ENCODE peak calls at places on chromosomes 2 and 18, in eight cellular contexts. S, X, I, T, J, F, O and A are unnamed samples.

GRCh38 chr2:8882094-8882493 is 44.7 kb upstream of the KIDINS220 start:
- DNase-seq in O (peak), X (no peak), S (no peak), J (peak), I (no peak), T (no peak), F (no peak), A (no peak)

GRCh38 chr18:21264651-21265050 is 22.6 kb downstream of the GREB1L start:
- DNase-seq in J (peak), O (peak), I (no peak), X (no peak), F (no peak), S (peak), T (no peak), A (no peak)

GRCh38 chr2:238596571-238597551 is 170.1 kb downstream of the ASB1 start:
- DNase-seq in I (peak), F (peak), J (no peak), O (peak), T (no peak), X (no peak), S (peak), A (peak)

GRCh38 chr2:142180820-142181533 is 50.2 kb upstream of the LRP1B start:
- DNase-seq in S (peak), X (no peak), O (peak), J (peak), F (no peak), I (no peak), T (no peak), A (no peak)

GRCh38 chr2:70002241-70002896 is 40.9 kb upstream of the ASPRV1 start:
- DNase-seq in S (no peak), O (no peak), I (no peak), T (no peak), F (no peak), J (no peak), X (no peak), A (no peak)

GRCh38 chr18:24065942-24066341 is 51.4 kb downstream of the TTC39C start:
- DNase-seq in O (no peak), X (no peak), T (no peak), S (no peak), I (no peak), F (no peak), J (no peak), A (no peak)

GRCh38 chr18:68172842-68173549 is 541.9 kb downstream of the TMX3 start:
- DNase-seq in X (no peak), F (no peak), S (peak), J (peak), T (no peak), O (no peak), I (no peak), A (no peak)

GRCh38 chr2:83196225-83196624 is 1262.9 kb downstream of the SUCLG1 start:
- DNase-seq in J (peak), X (no peak), S (peak), T (no peak), O (peak), I (no peak), F (no peak), A (peak)

GRCh38 chr2:195304310-195304709 is 352.7 kb upstream of the SLC39A10 start:
- DNase-seq in F (no peak), X (no peak), T (no peak), O (peak), S (peak), J (peak), I (no peak), A (no peak)

GRCh38 chr2:187865025-187865424 is 310.8 kb upstream of the TFPI start:
- DNase-seq in O (no peak), J (peak), F (no peak), S (no peak), X (no peak), I (no peak), T (no peak), A (no peak)

GRCh38 chr2:227545990-227546389 is 52.7 kb upstream of the SCYGR2 start:
- DNase-seq in F (no peak), T (no peak), O (no peak), S (no peak), J (peak), X (no peak), I (no peak), A (no peak)

GRCh38 chr18:71028285-71028762 is 739.5 kb downstream of the SOCS6 start:
- DNase-seq in O (no peak), F (no peak), I (no peak), X (no peak), J (peak), S (no peak), T (no peak), A (no peak)

GRCh38 chr2:113920996-113921395 is 31.1 kb downstream of the ACTR3 start:
- DNase-seq in S (no peak), J (no peak), I (no peak), X (no peak), F (no peak), O (peak), T (no peak), A (no peak)

GRCh38 chr2:215856080-215856479 is 157.3 kb downstream of the MREG start:
- DNase-seq in O (no peak), F (no peak), J (no peak), S (no peak), X (no peak), I (no peak), T (no peak), A (no peak)

GRCh38 chr2:73107211-73107926 is 5.4 kb downstream of the RAB11FIP5 start:
- DNase-seq in F (no peak), S (no peak), J (no peak), T (peak), O (peak), X (no peak), I (peak), A (no peak)

GRCh38 chr2:112714836-112715631 is 5.8 kb upstream of the NT5DC4 start:
- DNase-seq in I (no peak), T (no peak), X (no peak), J (no peak), F (no peak), O (peak), S (no peak), A (no peak)

GRCh38 chr2:150806336-150806735 is 318.9 kb upstream of the RND3 start:
- DNase-seq in O (peak), X (no peak), F (no peak), T (no peak), S (no peak), J (no peak), I (no peak), A (no peak)

GRCh38 chr2:102621630-102622029 is 2.3 kb downstream of the SLC9A2 start:
- DNase-seq in X (no peak), S (no peak), T (no peak), I (no peak), F (no peak), J (no peak), O (no peak), A (no peak)

GRCh38 chr2:137155351-137156104 is 390.2 kb downstream of the THSD7B start:
- DNase-seq in T (no peak), J (no peak), S (no peak), F (no peak), O (peak), I (no peak), X (no peak), A (no peak)

GRCh38 chr2:138874251-138874650 is 94.1 kb upstream of the NXPH2 start:
- DNase-seq in J (no peak), I (no peak), F (no peak), X (no peak), S (no peak), O (no peak), T (no peak), A (no peak)

GRCh38 chr2:203710211-203710610 is 3.8 kb downstream of the CD28 start:
- DNase-seq in S (no peak), O (no peak), X (no peak), J (no peak), F (no peak), I (no peak), T (no peak), A (no peak)

GRCh38 chr2:239393941-239394340 is 6.9 kb downstream of the HDAC4 start:
- DNase-seq in I (no peak), J (no peak), X (no peak), F (no peak), O (peak), S (no peak), T (no peak), A (no peak)

GRCh38 chr2:219060821-219061791 is at the start of gene IHH:
- DNase-seq in I (no peak), X (peak), J (peak), F (no peak), T (no peak), S (peak), O (peak), A (no peak)

GRCh38 chr2:176076063-176076462 is 7.7 kb downstream of the EVX2 start:
- DNase-seq in I (no peak), O (no peak), F (no peak), S (no peak), X (no peak), T (no peak), J (no peak), A (no peak)
- H3K4me3 ChIP-seq in I (no peak), O (no peak), F (no peak), S (no peak), X (no peak), T (no peak), J (no peak), A (no peak)

GRCh38 chr2:159090514-159091201 is 122.2 kb downstream of the TANC1 start:
- DNase-seq in I (no peak), O (peak), S (no peak), T (no peak), J (no peak), F (no peak), X (no peak), A (no peak)
- H3K4me3 ChIP-seq in I (no peak), O (peak), S (no peak), T (peak), J (no peak), F (no peak), X (no peak), A (no peak)

DNA sequence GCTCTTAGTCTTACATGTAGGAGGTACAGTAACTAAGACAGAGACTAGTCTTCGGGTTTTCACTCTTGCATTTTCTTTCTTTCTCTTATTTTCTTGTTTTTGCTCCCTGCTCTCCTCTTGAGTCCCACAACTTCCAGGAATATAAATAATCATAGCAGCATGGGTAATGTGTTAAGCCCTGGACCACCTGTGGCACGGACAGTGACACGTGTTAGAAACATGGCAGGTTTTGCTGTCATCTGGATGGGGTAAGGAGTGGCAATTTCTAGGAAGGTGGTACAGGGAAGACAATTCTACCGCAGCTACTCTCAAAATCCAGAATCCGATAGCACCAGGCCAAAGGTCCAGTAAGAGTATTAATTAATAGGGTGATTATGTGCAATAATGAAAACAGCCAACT is 237.5 kb upstream of the FAM98A start:
- DNase-seq in F (no peak), X (no peak), T (no peak), O (no peak), S (no peak), I (no peak), J (no peak), A (no peak)
- H3K4me3 ChIP-seq in F (no peak), X (no peak), T (no peak), O (no peak), S (no peak), I (no peak), J (no peak), A (no peak)

GRCh38 chr2:62568983-62569837 is 63.2 kb upstream of the TMEM17 start:
- DNase-seq in S (no peak), I (no peak), O (no peak), T (no peak), F (no peak), J (no peak), X (no peak), A (no peak)

GRCh38 chr2:62568074-62568473 is 62.1 kb upstream of the TMEM17 start:
- DNase-seq in T (no peak), J (no peak), S (no peak), F (no peak), O (no peak), X (no peak), I (no peak), A (no peak)

GRCh38 chr2:62569907-62570793 is 64.2 kb upstream of the TMEM17 start:
- DNase-seq in X (peak), O (no peak), S (peak), F (no peak), J (peak), I (no peak), T (no peak), A (no peak)

GRCh38 chr2:62573137-62573731 is 67.2 kb upstream of the TMEM17 start:
- DNase-seq in S (no peak), X (no peak), T (no peak), I (no peak), J (no peak), O (no peak), F (no peak), A (no peak)

DNA sequence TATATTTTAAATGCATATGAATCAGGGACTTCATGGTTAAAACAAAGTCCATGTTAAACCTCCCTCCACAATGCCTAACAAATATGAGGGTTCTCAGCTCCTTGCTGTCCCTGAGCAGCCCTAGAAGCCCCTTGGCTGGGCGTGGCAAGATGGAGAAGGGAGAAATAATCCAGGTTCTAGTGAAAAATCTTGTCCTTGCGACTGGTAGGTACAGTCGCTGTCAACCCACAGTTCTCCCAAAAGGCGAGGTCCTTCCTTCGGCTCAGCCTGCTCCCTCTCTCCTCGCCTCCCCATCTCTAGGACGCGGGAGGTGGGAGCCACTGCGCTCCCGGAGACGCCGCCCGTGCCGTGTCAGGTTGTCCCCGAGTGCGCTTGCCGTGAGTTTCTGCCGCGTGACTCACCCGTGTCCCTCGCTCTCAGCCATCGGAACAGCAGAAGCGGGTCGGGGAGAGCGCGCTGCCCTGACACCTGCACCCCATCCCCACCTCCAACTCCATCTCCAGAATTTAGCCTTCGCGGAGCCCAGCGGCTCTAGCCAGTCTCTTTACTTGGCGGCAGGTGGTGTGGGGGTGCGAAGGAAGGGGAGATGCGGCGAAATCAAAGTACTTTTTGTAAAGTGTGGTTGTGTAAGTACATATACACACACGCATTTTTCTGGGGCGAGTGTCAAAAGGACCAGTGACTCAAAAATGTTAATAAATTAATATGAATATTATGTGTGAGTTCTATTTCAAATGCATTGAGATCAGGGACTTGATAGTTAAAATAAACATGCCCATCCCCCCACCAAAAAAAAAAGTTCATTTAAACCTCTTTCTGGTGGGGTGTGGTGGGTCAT is 65.1 kb upstream of the TMEM17 start:
- DNase-seq in O (peak), S (peak), J (peak), X (peak), T (no peak), F (no peak), I (no peak), A (no peak)
- H3K4me3 ChIP-seq in O (peak), S (no peak), J (no peak), X (peak), T (peak), F (peak), I (no peak), A (peak)

GRCh38 chr2:213152888-213153287 is 1.5 kb upstream of the IKZF2 start:
- DNase-seq in S (no peak), F (no peak), O (no peak), J (no peak), T (no peak), X (no peak), I (no peak), A (no peak)
- H3K4me3 ChIP-seq in S (peak), F (peak), O (peak), J (no peak), T (peak), X (peak), I (peak), A (peak)

GRCh38 chr2:66435549-66435875 is 587 bp downstream of the MEIS1 start:
- DNase-seq in T (no peak), O (peak), F (no peak), J (peak), X (no peak), I (no peak), S (no peak), A (no peak)
- H3K4me3 ChIP-seq in T (peak), O (peak), F (peak), J (no peak), X (peak), I (peak), S (peak), A (peak)